ENCODE peak calls at places on chromosomes 2 and 18, in nine cellular contexts. O is activated CD4-positive, alpha-beta memory T cell treated with anti-CD3 and anti-CD28 coated beads for 36 hours; Q is non-pigmented ciliary epithelial cell; H is kidney; L is T-helper 17 cell; N is retina; C is endodermal cell; S is Caki2; X is AG20443. P is an unnamed sample.

GRCh38 chr2:240989451-240990265 is 8.8 kb upstream of the SNED1 start:
- DNase-seq in O (no peak), Q (no peak), H (peak; percentile 74), L (peak; percentile 4), N (no peak), C (peak; percentile 81), S (no peak), X (no peak), P (peak; percentile 86)

GRCh38 chr18:10421859-10422258 is 32.6 kb upstream of the APCDD1 start:
- DNase-seq in O (no peak), Q (no peak), H (no peak), L (no peak), N (no peak), C (no peak), S (no peak), X (peak; percentile 77), P (no peak)

GRCh38 chr2:230161180-230161579 is 58.6 kb downstream of the SP110 start:
- DNase-seq in O (no peak), Q (no peak), H (no peak), L (no peak), N (no peak), C (no peak), S (no peak), X (peak; percentile 45), P (no peak)

GRCh38 chr2:66439291-66440010 is 4.5 kb downstream of the MEIS1 start:
- DNase-seq in O (no peak), Q (no peak), H (peak; percentile 52), L (no peak), N (peak; percentile 74), C (peak; percentile 75), S (no peak), X (no peak), P (peak; percentile 84)

GRCh38 chr2:241981076-241981700 is 111.7 kb downstream of the RTP5 start:
- DNase-seq in O (no peak), Q (no peak), H (no peak), L (no peak), N (no peak), C (peak; percentile 14), S (no peak), X (no peak), P (no peak)

GRCh38 chr2:122341007-122341406 is 585.6 kb downstream of the TSN start:
- DNase-seq in O (no peak), Q (no peak), H (no peak), L (no peak), N (no peak), C (no peak), S (peak; percentile 58), X (no peak), P (no peak)

GRCh38 chr2:102826904-102827303 is 65.1 kb downstream of the TMEM182 start:
- DNase-seq in O (no peak), Q (no peak), H (no peak), L (no peak), N (peak; percentile 47), C (no peak), S (no peak), X (peak; percentile 25), P (no peak)

GRCh38 chr2:145245268-145245667 is 725.3 kb upstream of the ZEB2 start:
- DNase-seq in O (no peak), Q (no peak), H (no peak), L (no peak), N (no peak), C (no peak), S (no peak), X (no peak), P (no peak)

GRCh38 chr2:122236152-122236892 is 480.9 kb downstream of the TSN start:
- DNase-seq in O (no peak), Q (no peak), H (peak; percentile 73), L (no peak), N (no peak), C (no peak), S (peak; percentile 90), X (peak; percentile 58), P (no peak)

P was measured in H7.